ENCODE peak calls at places on chromosomes 13 and 19, in six cellular contexts. One of them, this sample, is unnamed.

GRCh38 chr13:42533336-42533591 is 40.7 kb upstream of the TNFSF11 start:
- DNase-seq in Karpas-422: peak
- DNase-seq in IMR-90: no peak
- DNase-seq in mammary epithelial cell: no peak
- DNase-seq in GM23338: no peak
- DNase-seq in K562: no peak
- DNase-seq in this sample: no peak

GRCh38 chr13:37175996-37176395 is 70.5 kb upstream of the CSNK1A1L start:
- DNase-seq in Karpas-422: no peak
- DNase-seq in IMR-90: peak
- DNase-seq in mammary epithelial cell: peak
- DNase-seq in GM23338: no peak
- DNase-seq in K562: no peak
- DNase-seq in this sample: peak

GRCh38 chr19:29834991-29835390 is 23.2 kb downstream of the CCNE1 start:
- DNase-seq in Karpas-422: no peak
- DNase-seq in IMR-90: no peak
- DNase-seq in mammary epithelial cell: no peak
- DNase-seq in GM23338: no peak
- DNase-seq in K562: no peak
- DNase-seq in this sample: no peak

GRCh38 chr19:9009935-9010651 is at the start of gene MUC16:
- DNase-seq in Karpas-422: no peak
- DNase-seq in IMR-90: no peak
- DNase-seq in mammary epithelial cell: peak
- DNase-seq in GM23338: peak
- DNase-seq in K562: no peak
- DNase-seq in this sample: no peak

GRCh38 chr19:43664008-43664407 is 6.0 kb downstream of the PLAUR start:
- DNase-seq in Karpas-422: no peak
- DNase-seq in IMR-90: no peak
- DNase-seq in mammary epithelial cell: no peak
- DNase-seq in GM23338: no peak
- DNase-seq in K562: no peak
- DNase-seq in this sample: no peak

GRCh38 chr19:2337329-2337707 is 8.8 kb downstream of the SPPL2B start:
- DNase-seq in Karpas-422: no peak
- DNase-seq in IMR-90: peak
- DNase-seq in mammary epithelial cell: no peak
- DNase-seq in GM23338: peak
- DNase-seq in K562: no peak
- DNase-seq in this sample: peak

GRCh38 chr19:32330149-32330548 is 15.3 kb upstream of the ZNF507 start:
- DNase-seq in Karpas-422: no peak
- DNase-seq in IMR-90: no peak
- DNase-seq in mammary epithelial cell: no peak
- DNase-seq in GM23338: no peak
- DNase-seq in K562: no peak
- DNase-seq in this sample: no peak

GRCh38 chr13:53007872-53008271 is 20.7 kb upstream of the OLFM4 start:
- DNase-seq in Karpas-422: peak
- DNase-seq in IMR-90: no peak
- DNase-seq in mammary epithelial cell: no peak
- DNase-seq in GM23338: no peak
- DNase-seq in K562: no peak
- DNase-seq in this sample: no peak

GRCh38 chr13:38308736-38309135 is 40.9 kb upstream of the UFM1 start:
- DNase-seq in Karpas-422: no peak
- DNase-seq in IMR-90: peak
- DNase-seq in mammary epithelial cell: peak
- DNase-seq in GM23338: no peak
- DNase-seq in K562: no peak
- DNase-seq in this sample: peak

GRCh38 chr19:4909172-4909896 is at the start of gene UHRF1:
- DNase-seq in Karpas-422: peak
- DNase-seq in IMR-90: no peak
- DNase-seq in mammary epithelial cell: peak
- DNase-seq in GM23338: peak
- DNase-seq in K562: peak
- DNase-seq in this sample: no peak

GRCh38 chr13:75679459-75679858 is 43.3 kb downstream of the LMO7 start:
- DNase-seq in Karpas-422: no peak
- DNase-seq in IMR-90: no peak
- DNase-seq in mammary epithelial cell: no peak
- DNase-seq in GM23338: no peak
- DNase-seq in K562: no peak
- DNase-seq in this sample: no peak

GRCh38 chr13:99980201-99981114 is 1.1 kb upstream of the ZIC2 start:
- DNase-seq in Karpas-422: peak
- DNase-seq in IMR-90: peak
- DNase-seq in mammary epithelial cell: peak
- DNase-seq in GM23338: peak
- DNase-seq in K562: peak
- DNase-seq in this sample: peak

GRCh38 chr13:112696869-112697465 is 7.1 kb downstream of the ATP11A start:
- DNase-seq in Karpas-422: no peak
- DNase-seq in IMR-90: no peak
- DNase-seq in mammary epithelial cell: no peak
- DNase-seq in GM23338: no peak
- DNase-seq in K562: no peak
- DNase-seq in this sample: no peak

GRCh38 chr19:16957151-16957662 is 68.4 kb downstream of the F2RL3 start:
- DNase-seq in Karpas-422: no peak
- DNase-seq in IMR-90: no peak
- DNase-seq in mammary epithelial cell: peak
- DNase-seq in GM23338: no peak
- DNase-seq in K562: no peak
- DNase-seq in this sample: no peak

GRCh38 chr13:106520205-106521004 is 15.1 kb downstream of the EFNB2 start:
- DNase-seq in Karpas-422: no peak
- DNase-seq in IMR-90: peak
- DNase-seq in mammary epithelial cell: no peak
- DNase-seq in GM23338: peak
- DNase-seq in K562: no peak
- DNase-seq in this sample: peak

GRCh38 chr19:36266375-36266961 is 51.6 kb downstream of the ZNF146 start:
- DNase-seq in Karpas-422: no peak
- DNase-seq in IMR-90: no peak
- DNase-seq in mammary epithelial cell: no peak
- DNase-seq in GM23338: no peak
- DNase-seq in K562: peak
- DNase-seq in this sample: no peak

GRCh38 chr19:3672993-3673392 is 27.3 kb downstream of the PIP5K1C start:
- DNase-seq in Karpas-422: no peak
- DNase-seq in IMR-90: no peak
- DNase-seq in mammary epithelial cell: no peak
- DNase-seq in GM23338: no peak
- DNase-seq in K562: peak
- DNase-seq in this sample: no peak

GRCh38 chr13:74406439-74406838 is 272.2 kb upstream of the KLF12 start:
- DNase-seq in Karpas-422: no peak
- DNase-seq in IMR-90: no peak
- DNase-seq in mammary epithelial cell: no peak
- DNase-seq in GM23338: no peak
- DNase-seq in K562: no peak
- DNase-seq in this sample: no peak

GRCh38 chr19:49442354-49442753 is 1.0 kb upstream of the SLC17A7 start:
- DNase-seq in Karpas-422: peak
- DNase-seq in IMR-90: no peak
- DNase-seq in mammary epithelial cell: no peak
- DNase-seq in GM23338: peak
- DNase-seq in K562: no peak
- DNase-seq in this sample: no peak

GRCh38 chr13:42788601-42789000 is 7.2 kb downstream of the FAM216B start:
- DNase-seq in Karpas-422: no peak
- DNase-seq in IMR-90: no peak
- DNase-seq in mammary epithelial cell: no peak
- DNase-seq in GM23338: no peak
- DNase-seq in K562: no peak
- DNase-seq in this sample: no peak

GRCh38 chr13:33799950-33800592 is 17.9 kb upstream of the RFC3 start:
- DNase-seq in Karpas-422: peak
- DNase-seq in IMR-90: peak
- DNase-seq in mammary epithelial cell: peak
- DNase-seq in GM23338: peak
- DNase-seq in K562: no peak
- DNase-seq in this sample: peak

GRCh38 chr13:39245688-39246087 is 207.4 kb downstream of the NHLRC3 start:
- DNase-seq in Karpas-422: no peak
- DNase-seq in IMR-90: no peak
- DNase-seq in mammary epithelial cell: peak
- DNase-seq in GM23338: no peak
- DNase-seq in K562: no peak
- DNase-seq in this sample: no peak

GRCh38 chr19:12721656-12722565 is 1.8 kb downstream of the TNPO2 start:
- DNase-seq in Karpas-422: peak
- DNase-seq in IMR-90: peak
- DNase-seq in mammary epithelial cell: peak
- DNase-seq in GM23338: peak
- DNase-seq in K562: peak
- DNase-seq in this sample: peak

GRCh38 chr13:73708393-73708985 is 425.7 kb downstream of the KLF12 start:
- DNase-seq in Karpas-422: peak
- DNase-seq in IMR-90: peak
- DNase-seq in mammary epithelial cell: peak
- DNase-seq in GM23338: peak
- DNase-seq in K562: peak
- DNase-seq in this sample: peak

GRCh38 chr19:38900816-38901215 is 1.0 kb downstream of the NFKBIB start:
- DNase-seq in Karpas-422: no peak
- DNase-seq in IMR-90: no peak
- DNase-seq in mammary epithelial cell: no peak
- DNase-seq in GM23338: no peak
- DNase-seq in K562: no peak
- DNase-seq in this sample: no peak
- H3K4me2 ChIP-seq in Karpas-422: peak
- H3K4me2 ChIP-seq in IMR-90: peak
- H3K4me2 ChIP-seq in mammary epithelial cell: peak
- H3K4me2 ChIP-seq in GM23338: peak
- H3K4me2 ChIP-seq in K562: peak
- H3K4me2 ChIP-seq in this sample: peak

GRCh38 chr19:41801031-41801430 is 4.6 kb downstream of the CEACAM3 start:
- DNase-seq in Karpas-422: no peak
- DNase-seq in IMR-90: no peak
- DNase-seq in mammary epithelial cell: no peak
- DNase-seq in GM23338: no peak
- DNase-seq in K562: no peak
- DNase-seq in this sample: no peak
- H3K4me3 ChIP-seq in Karpas-422: no peak
- H3K4me3 ChIP-seq in IMR-90: no peak
- H3K4me3 ChIP-seq in mammary epithelial cell: no peak
- H3K4me3 ChIP-seq in GM23338: no peak
- H3K4me3 ChIP-seq in K562: no peak
- H3K4me3 ChIP-seq in this sample: no peak

DNA sequence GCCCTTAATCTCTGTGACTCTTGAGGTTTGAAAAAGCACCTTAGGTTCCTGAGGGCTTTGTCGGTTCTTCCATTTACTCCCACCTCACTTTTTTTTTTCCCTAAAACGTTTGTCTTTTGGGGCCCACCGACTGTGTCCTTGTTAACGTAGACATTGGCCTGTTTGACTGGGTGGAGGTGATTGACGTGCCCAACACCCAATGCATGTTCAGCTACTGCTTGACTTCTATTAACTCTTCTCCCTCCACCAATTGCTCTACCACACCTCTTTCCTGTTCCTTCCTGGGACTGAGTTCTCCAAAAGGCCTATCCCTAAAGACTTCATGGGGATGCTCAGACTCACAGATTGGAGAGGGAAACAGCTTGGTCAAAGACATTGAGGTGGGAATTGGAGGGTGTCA is 17.3 kb downstream of the CKM start:
- DNase-seq in Karpas-422: peak
- DNase-seq in IMR-90: no peak
- DNase-seq in mammary epithelial cell: no peak
- DNase-seq in GM23338: peak
- DNase-seq in K562: no peak
- DNase-seq in this sample: peak
- H3K4me2 ChIP-seq in Karpas-422: no peak
- H3K4me2 ChIP-seq in IMR-90: no peak
- H3K4me2 ChIP-seq in mammary epithelial cell: no peak
- H3K4me2 ChIP-seq in GM23338: no peak
- H3K4me2 ChIP-seq in K562: no peak
- H3K4me2 ChIP-seq in this sample: no peak

DNA sequence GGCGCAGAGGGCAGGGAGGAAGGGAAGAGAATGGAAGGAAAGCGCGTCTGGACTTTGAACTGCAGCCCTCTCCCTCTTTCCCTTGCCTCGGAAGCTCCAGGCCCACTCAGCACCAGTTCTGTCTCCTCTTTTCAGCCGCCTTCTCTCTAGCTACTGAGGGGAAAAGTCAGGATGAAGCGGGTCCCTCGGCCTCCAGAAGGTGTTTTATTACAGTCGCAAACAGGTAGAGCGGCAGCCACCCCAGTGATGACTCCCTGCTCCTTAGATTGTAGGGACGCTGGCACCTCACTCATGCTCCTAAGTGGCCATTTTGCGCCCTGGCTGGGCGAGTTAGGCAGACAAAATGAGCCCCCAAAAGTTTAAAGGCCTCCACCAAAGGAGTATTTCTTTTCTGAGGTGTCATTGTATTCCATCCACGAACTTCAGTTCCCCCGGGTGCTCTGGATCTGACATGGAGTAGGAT is 947 bp upstream of the STK24 start:
- DNase-seq in Karpas-422: no peak
- DNase-seq in IMR-90: no peak
- DNase-seq in mammary epithelial cell: no peak
- DNase-seq in GM23338: no peak
- DNase-seq in K562: no peak
- DNase-seq in this sample: no peak
- H3K4me3 ChIP-seq in Karpas-422: peak
- H3K4me3 ChIP-seq in IMR-90: peak
- H3K4me3 ChIP-seq in mammary epithelial cell: peak
- H3K4me3 ChIP-seq in GM23338: peak
- H3K4me3 ChIP-seq in K562: peak
- H3K4me3 ChIP-seq in this sample: peak